ENCODE peak calls at places on chromosomes 6 and 20, in six cellular contexts. M, E, W, D, A and U are unnamed samples.

GRCh38 chr6:169215201-169215661 is 38.4 kb downstream of the THBS2 start:
- DNase-seq in M (no peak), E (no peak), W (no peak), D (no peak), A (no peak), U (peak; percentile 41)

GRCh38 chr6:41707565-41708200 is 27.7 kb downstream of the TFEB start:
- DNase-seq in M (peak; percentile 33), E (no peak), W (no peak), D (no peak), A (peak; percentile 25), U (no peak)

GRCh38 chr20:49747707-49748524 is 34.2 kb upstream of the B4GALT5 start:
- DNase-seq in M (no peak), E (no peak), W (peak; percentile 8), D (no peak), A (no peak), U (peak; percentile 79)

GRCh38 chr6:37006793-37007339 is 1.4 kb downstream of the FGD2 start:
- DNase-seq in M (no peak), E (no peak), W (no peak), D (no peak), A (no peak), U (no peak)

GRCh38 chr6:44074383-44075136 is 52.7 kb downstream of the MRPL14 start:
- DNase-seq in M (no peak), E (peak; percentile 85), W (no peak), D (peak; percentile 64), A (peak; percentile 68), U (peak; percentile 84)

GRCh38 chr6:4732691-4733315 is 43.4 kb upstream of the CDYL start:
- DNase-seq in M (no peak), E (no peak), W (no peak), D (no peak), A (no peak), U (peak; percentile 100)

GRCh38 chr6:15495375-15495901 is 167.4 kb downstream of the DTNBP1 start:
- DNase-seq in M (no peak), E (no peak), W (no peak), D (no peak), A (no peak), U (no peak)

GRCh38 chr6:84762941-84763396 is 1.4 kb downstream of the TBX18 start:
- DNase-seq in M (no peak), E (no peak), W (no peak), D (no peak), A (no peak), U (peak; percentile 55)

GRCh38 chr6:43088654-43089056 is 12.5 kb downstream of the PTK7 start:
- DNase-seq in M (no peak), E (no peak), W (no peak), D (no peak), A (no peak), U (peak; percentile 65)

GRCh38 chr20:10863337-10864060 is 189.7 kb upstream of the JAG1 start:
- DNase-seq in M (no peak), E (no peak), W (no peak), D (no peak), A (no peak), U (no peak)

GRCh38 chr6:45532626-45533258 is 155.0 kb upstream of the SUPT3H start:
- DNase-seq in M (no peak), E (no peak), W (no peak), D (no peak), A (no peak), U (no peak)